ENCODE peak calls at places on chromosome 3, in ten cellular contexts. One of them, this sample, is unnamed.

GRCh38 chr3:121493431-121493830 is 52.4 kb downstream of the POLQ start:
- DNase-seq in iris pigment epithelial cell: no peak
- DNase-seq in caudate nucleus: no peak
- DNase-seq in amniotic stem cell: no peak
- DNase-seq in HTR-8/SVneo: no peak
- DNase-seq in heart left ventricle: no peak
- DNase-seq in GM06990: no peak
- DNase-seq in T-cell: no peak
- DNase-seq in T47D: no peak
- DNase-seq in AG08395: peak; percentile 6
- DNase-seq in this sample: no peak

GRCh38 chr3:187623285-187623814 is 46.8 kb downstream of the SST start:
- DNase-seq in T-cell: no peak
- DNase-seq in HTR-8/SVneo: no peak
- DNase-seq in AG08395: peak; percentile 36
- DNase-seq in iris pigment epithelial cell: no peak
- DNase-seq in heart left ventricle: no peak
- DNase-seq in GM06990: no peak
- DNase-seq in T47D: no peak
- DNase-seq in caudate nucleus: no peak
- DNase-seq in amniotic stem cell: no peak
- DNase-seq in this sample: no peak

GRCh38 chr3:127629462-127630403 is 748 bp downstream of the PODXL2 start:
- DNase-seq in T47D: no peak
- DNase-seq in HTR-8/SVneo: no peak
- DNase-seq in iris pigment epithelial cell: no peak
- DNase-seq in amniotic stem cell: no peak
- DNase-seq in caudate nucleus: peak; percentile 9
- DNase-seq in AG08395: no peak
- DNase-seq in GM06990: peak; percentile 31
- DNase-seq in T-cell: peak; percentile 18
- DNase-seq in heart left ventricle: no peak
- DNase-seq in this sample: no peak

GRCh38 chr3:44914936-44915335 is 40.5 kb downstream of the TGM4 start:
- DNase-seq in HTR-8/SVneo: peak; percentile 27
- DNase-seq in T47D: peak; percentile 49
- DNase-seq in T-cell: no peak
- DNase-seq in heart left ventricle: no peak
- DNase-seq in AG08395: peak; percentile 41
- DNase-seq in iris pigment epithelial cell: peak; percentile 14
- DNase-seq in GM06990: no peak
- DNase-seq in amniotic stem cell: no peak
- DNase-seq in caudate nucleus: no peak
- DNase-seq in this sample: no peak

GRCh38 chr3:58433400-58434169 is at the start of gene PDHB:
- DNase-seq in heart left ventricle: peak; percentile 94
- DNase-seq in GM06990: peak; percentile 94
- DNase-seq in caudate nucleus: peak; percentile 97
- DNase-seq in iris pigment epithelial cell: peak; percentile 87
- DNase-seq in amniotic stem cell: peak; percentile 71
- DNase-seq in T47D: peak; percentile 78
- DNase-seq in AG08395: peak; percentile 95
- DNase-seq in HTR-8/SVneo: peak; percentile 94
- DNase-seq in T-cell: peak; percentile 91
- DNase-seq in this sample: peak; percentile 96

GRCh38 chr3:174010902-174011301 is 613.4 kb downstream of the NLGN1 start:
- DNase-seq in HTR-8/SVneo: no peak
- DNase-seq in iris pigment epithelial cell: no peak
- DNase-seq in GM06990: no peak
- DNase-seq in T-cell: no peak
- DNase-seq in heart left ventricle: no peak
- DNase-seq in AG08395: no peak
- DNase-seq in amniotic stem cell: no peak
- DNase-seq in caudate nucleus: no peak
- DNase-seq in T47D: no peak
- DNase-seq in this sample: no peak

GRCh38 chr3:23739536-23739935 is 66.2 kb upstream of the UBE2E1 start:
- DNase-seq in amniotic stem cell: no peak
- DNase-seq in iris pigment epithelial cell: peak; percentile 67
- DNase-seq in AG08395: peak; percentile 76
- DNase-seq in T47D: no peak
- DNase-seq in GM06990: no peak
- DNase-seq in caudate nucleus: no peak
- DNase-seq in T-cell: no peak
- DNase-seq in heart left ventricle: no peak
- DNase-seq in HTR-8/SVneo: no peak
- DNase-seq in this sample: no peak

GRCh38 chr3:40120816-40121215 is 188.7 kb upstream of the EIF1B start:
- DNase-seq in iris pigment epithelial cell: peak; percentile 72
- DNase-seq in heart left ventricle: no peak
- DNase-seq in T-cell: no peak
- DNase-seq in HTR-8/SVneo: no peak
- DNase-seq in AG08395: peak; percentile 51
- DNase-seq in amniotic stem cell: peak; percentile 67
- DNase-seq in GM06990: no peak
- DNase-seq in T47D: no peak
- DNase-seq in caudate nucleus: no peak
- DNase-seq in this sample: no peak

GRCh38 chr3:23804441-23805227 is 1.1 kb upstream of the UBE2E1 start:
- DNase-seq in T-cell: no peak
- DNase-seq in HTR-8/SVneo: no peak
- DNase-seq in T47D: no peak
- DNase-seq in GM06990: no peak
- DNase-seq in heart left ventricle: no peak
- DNase-seq in caudate nucleus: no peak
- DNase-seq in amniotic stem cell: no peak
- DNase-seq in AG08395: no peak
- DNase-seq in iris pigment epithelial cell: peak; percentile 21
- DNase-seq in this sample: no peak

GRCh38 chr3:78023257-78023656 is 983.4 kb downstream of the ROBO2 start:
- DNase-seq in caudate nucleus: no peak
- DNase-seq in T47D: no peak
- DNase-seq in AG08395: no peak
- DNase-seq in iris pigment epithelial cell: no peak
- DNase-seq in T-cell: no peak
- DNase-seq in GM06990: no peak
- DNase-seq in heart left ventricle: no peak
- DNase-seq in amniotic stem cell: no peak
- DNase-seq in HTR-8/SVneo: no peak
- DNase-seq in this sample: no peak

GRCh38 chr3:30638685-30639412 is 32.4 kb downstream of the TGFBR2 start:
- DNase-seq in heart left ventricle: peak; percentile 62
- DNase-seq in T-cell: no peak
- DNase-seq in HTR-8/SVneo: no peak
- DNase-seq in AG08395: no peak
- DNase-seq in iris pigment epithelial cell: no peak
- DNase-seq in GM06990: no peak
- DNase-seq in T47D: no peak
- DNase-seq in caudate nucleus: no peak
- DNase-seq in amniotic stem cell: no peak
- DNase-seq in this sample: no peak

GRCh38 chr3:115624029-115624645 is 827 bp downstream of the GAP43 start:
- DNase-seq in iris pigment epithelial cell: no peak
- DNase-seq in GM06990: no peak
- DNase-seq in T-cell: no peak
- DNase-seq in HTR-8/SVneo: no peak
- DNase-seq in caudate nucleus: no peak
- DNase-seq in T47D: no peak
- DNase-seq in heart left ventricle: no peak
- DNase-seq in AG08395: no peak
- DNase-seq in amniotic stem cell: no peak
- DNase-seq in this sample: no peak

GRCh38 chr3:182139627-182140357 is 428.1 kb downstream of the SOX2 start:
- DNase-seq in HTR-8/SVneo: no peak
- DNase-seq in caudate nucleus: no peak
- DNase-seq in AG08395: no peak
- DNase-seq in amniotic stem cell: no peak
- DNase-seq in heart left ventricle: no peak
- DNase-seq in iris pigment epithelial cell: no peak
- DNase-seq in T-cell: no peak
- DNase-seq in GM06990: no peak
- DNase-seq in T47D: no peak
- DNase-seq in this sample: no peak